ENCODE peak calls at places on chromosomes 7 and 10, in five cellular contexts. K, U, T, D and C are unnamed samples.

GRCh38 chr7:1495564-1496242 is 8.5 kb downstream of the INTS1 start:
- DNase-seq in K (no peak), U (no peak), T (no peak), D (no peak), C (no peak)

GRCh38 chr10:54081950-54082349 is 719.1 kb downstream of the PCDH15 start:
- DNase-seq in K (no peak), U (no peak), T (no peak), D (no peak), C (no peak)

GRCh38 chr10:46250898-46251856 is 35.6 kb upstream of the ANTXRL start:
- DNase-seq in K (no peak), U (no peak), T (no peak), D (no peak), C (no peak)

GRCh38 chr10:15877836-15878576 is 17.7 kb upstream of the MINDY3 start:
- DNase-seq in K (no peak), U (no peak), T (no peak), D (no peak), C (no peak)

GRCh38 chr7:107559864-107560263 is 3.9 kb downstream of the COG5 start:
- DNase-seq in K (peak), U (peak), T (no peak), D (peak), C (no peak)

GRCh38 chr7:5692112-5692844 is 89.2 kb downstream of the RNF216 start:
- DNase-seq in K (peak), U (peak), T (no peak), D (peak), C (peak)

GRCh38 chr10:109912335-109913282 is 10.7 kb downstream of the XPNPEP1 start:
- DNase-seq in K (no peak), U (peak), T (no peak), D (no peak), C (no peak)

GRCh38 chr10:103982639-103983038 is 15.7 kb downstream of the SLK start:
- DNase-seq in K (no peak), U (no peak), T (peak), D (no peak), C (no peak)

GRCh38 chr7:112411186-112411795 is 39.0 kb upstream of the IFRD1 start:
- DNase-seq in K (peak), U (peak), T (no peak), D (peak), C (no peak)

GRCh38 chr10:80068270-80068669 is 10.2 kb upstream of the TMEM254 start:
- DNase-seq in K (no peak), U (no peak), T (no peak), D (no peak), C (no peak)

GRCh38 chr7:101021703-101022102 is 1.8 kb downstream of the MUC17 start:
- DNase-seq in K (no peak), U (no peak), T (no peak), D (no peak), C (no peak)

GRCh38 chr7:27191081-27191715 is 6.2 kb upstream of the HOXA11 start:
- DNase-seq in K (no peak), U (no peak), T (peak), D (no peak), C (no peak)

GRCh38 chr10:73076361-73077183 is 20.1 kb downstream of the P4HA1 start:
- DNase-seq in K (peak), U (peak), T (no peak), D (peak), C (peak)
- H3K4me3 ChIP-seq in K (peak), U (no peak), T (no peak), D (peak), C (no peak)

GRCh38 chr10:95286707-95287106 is 4.1 kb downstream of the PDLIM1 start:
- DNase-seq in K (no peak), U (no peak), T (no peak), D (no peak), C (no peak)
- H3K4me3 ChIP-seq in K (no peak), U (no peak), T (no peak), D (no peak), C (no peak)

GRCh38 chr10:31099664-31100063 is 68.0 kb upstream of the ZNF438 start:
- DNase-seq in K (no peak), U (peak), T (no peak), D (no peak), C (no peak)
- H3K4me3 ChIP-seq in K (no peak), U (no peak), T (no peak), D (no peak), C (no peak)

DNA sequence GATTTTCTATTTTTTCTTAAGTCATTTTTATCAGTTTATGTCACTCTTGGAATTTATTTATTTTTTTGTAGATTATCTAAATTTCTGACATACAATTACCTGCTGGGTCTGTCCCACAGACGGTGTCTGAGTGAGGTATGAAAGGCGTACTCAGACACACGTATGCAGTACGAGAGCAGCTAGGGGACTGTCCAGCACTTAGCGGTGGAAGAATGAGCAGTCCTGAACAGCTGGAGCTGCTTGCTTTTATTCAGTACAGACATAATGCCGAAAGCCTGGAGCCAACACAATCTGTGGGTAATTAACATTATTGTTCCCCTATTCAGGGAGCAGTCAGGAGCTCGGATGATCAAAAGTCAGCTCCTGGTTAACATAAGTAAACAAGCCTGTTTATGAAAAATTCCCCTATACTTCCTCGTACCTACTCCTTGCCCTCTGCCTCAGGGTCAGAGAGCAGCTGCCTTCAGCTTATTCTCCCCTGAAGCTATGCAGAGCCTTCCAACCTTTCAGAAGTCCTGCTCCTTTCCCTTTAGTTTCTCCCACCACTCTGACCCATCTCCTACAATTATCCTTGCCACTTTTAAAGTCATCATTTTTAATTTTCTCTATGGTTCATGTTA is 488.0 kb upstream of the POM121L12 start:
- DNase-seq in K (no peak), U (no peak), T (no peak), D (no peak), C (no peak)
- H3K4me3 ChIP-seq in K (no peak), U (no peak), T (no peak), D (no peak), C (no peak)

GRCh38 chr10:3969876-3970666 is 185.1 kb upstream of the KLF6 start:
- DNase-seq in K (no peak), U (no peak), T (no peak), D (no peak), C (no peak)

GRCh38 chr10:3971713-3972112 is 186.7 kb upstream of the KLF6 start:
- DNase-seq in K (no peak), U (no peak), T (no peak), D (no peak), C (no peak)

GRCh38 chr10:3976171-3976570 is 191.2 kb upstream of the KLF6 start:
- DNase-seq in K (no peak), U (no peak), T (no peak), D (no peak), C (no peak)

GRCh38 chr10:3975016-3975415 is 190.0 kb upstream of the KLF6 start:
- DNase-seq in K (no peak), U (no peak), T (no peak), D (no peak), C (no peak)

GRCh38 chr10:3972460-3973366 is 187.7 kb upstream of the KLF6 start:
- DNase-seq in K (no peak), U (no peak), T (no peak), D (no peak), C (no peak)
- H3K4me3 ChIP-seq in K (no peak), U (no peak), T (no peak), D (no peak), C (no peak)

DNA sequence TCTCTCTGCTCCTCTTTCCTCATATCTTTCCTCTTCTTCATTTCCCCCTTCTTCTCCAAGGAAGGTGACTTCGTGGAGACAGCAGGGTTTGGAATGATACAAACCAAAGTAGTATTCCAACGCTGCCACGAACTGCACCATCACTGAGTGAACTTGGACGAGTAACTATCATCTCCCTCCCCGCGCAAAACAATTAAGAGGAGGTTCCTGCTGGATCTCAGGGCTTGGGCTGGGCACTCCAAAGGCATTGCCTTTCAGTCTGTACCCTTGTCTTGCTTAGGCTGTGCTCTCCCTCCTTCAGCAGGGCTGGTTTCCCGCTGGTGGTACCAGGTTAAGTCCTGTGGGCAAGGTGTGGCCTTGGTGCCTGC is 790 bp upstream of the PITX3 start:
- DNase-seq in K (no peak), U (no peak), T (no peak), D (no peak), C (no peak)
- H3K4me3 ChIP-seq in K (peak), U (peak), T (peak), D (peak), C (peak)